ENCODE peak calls at places on chromosome 22, in five cellular contexts. K, U, L, J and X are unnamed samples.

GRCh38 chr22:43630451-43630850 is 181.7 kb downstream of the EFCAB6 start:
- DNase-seq in K (no peak), U (no peak), L (no peak), J (no peak), X (no peak)

GRCh38 chr22:48489551-48490512 is 1337.8 kb downstream of the BRD1 start:
- DNase-seq in K (no peak), U (no peak), L (peak; percentile 85), J (no peak), X (no peak)

GRCh38 chr22:16783930-16784354 is 41.3 kb downstream of the XKR3 start:
- DNase-seq in K (no peak), U (no peak), L (no peak), J (no peak), X (no peak)

GRCh38 chr22:50303848-50304527 is 3.5 kb downstream of the PLXNB2 start:
- DNase-seq in K (no peak), U (no peak), L (peak; percentile 84), J (no peak), X (peak; percentile 66)

GRCh38 chr22:49356428-49356827 is 471.2 kb downstream of the BRD1 start:
- DNase-seq in K (no peak), U (no peak), L (no peak), J (no peak), X (no peak)

GRCh38 chr22:18991138-18991432 is 55.0 kb upstream of the PRODH start:
- DNase-seq in K (no peak), U (no peak), L (no peak), J (no peak), X (no peak)

GRCh38 chr22:29306830-29307657 is 594 bp downstream of the GAS2L1 start:
- DNase-seq in K (no peak), U (peak; percentile 74), L (peak; percentile 95), J (peak; percentile 59), X (peak; percentile 54)

GRCh38 chr22:41636467-41636866 is 15.4 kb downstream of the XRCC6 start:
- DNase-seq in K (no peak), U (no peak), L (no peak), J (no peak), X (no peak)

GRCh38 chr22:35319244-35319985 is 19.7 kb downstream of the TOM1 start:
- DNase-seq in K (no peak), U (no peak), L (no peak), J (no peak), X (no peak)

GRCh38 chr22:28229566-28230483 is 310.8 kb upstream of the PITPNB start:
- DNase-seq in K (no peak), U (no peak), L (no peak), J (no peak), X (no peak)

GRCh38 chr22:31652129-31652528 is 9.9 kb downstream of the PISD start:
- DNase-seq in K (no peak), U (no peak), L (no peak), J (no peak), X (no peak)

GRCh38 chr22:35552186-35552842 is 11.7 kb downstream of the RASD2 start:
- DNase-seq in K (peak; percentile 40), U (no peak), L (no peak), J (no peak), X (no peak)

GRCh38 chr22:36104988-36105387 is 55.6 kb downstream of the APOL3 start:
- DNase-seq in K (no peak), U (no peak), L (no peak), J (no peak), X (no peak)

GRCh38 chr22:42080287-42080686 is 787 bp downstream of the SMDT1 start:
- DNase-seq in K (no peak), U (no peak), L (no peak), J (no peak), X (no peak)

GRCh38 chr22:35379146-35379993 is 1.5 kb upstream of the HMOX1 start:
- DNase-seq in K (no peak), U (no peak), L (no peak), J (no peak), X (no peak)

GRCh38 chr22:30235687-30236170 is 10.8 kb downstream of the LIF start:
- DNase-seq in K (no peak), U (no peak), L (no peak), J (no peak), X (no peak)

GRCh38 chr22:35524966-35525686 is 15.5 kb upstream of the RASD2 start:
- DNase-seq in K (no peak), U (no peak), L (peak; percentile 81), J (no peak), X (no peak)

GRCh38 chr22:17171016-17171312 is 11.9 kb upstream of the HDHD5 start:
- DNase-seq in K (no peak), U (no peak), L (no peak), J (no peak), X (no peak)

GRCh38 chr22:22226448-22227187 is 18.0 kb upstream of the VPREB1 start:
- DNase-seq in K (no peak), U (no peak), L (no peak), J (no peak), X (no peak)

GRCh38 chr22:46829140-46829891 is 66.9 kb downstream of the TBC1D22A start:
- DNase-seq in K (no peak), U (no peak), L (no peak), J (no peak), X (no peak)

GRCh38 chr22:21942407-21942895 is 10.2 kb downstream of the PPM1F start:
- DNase-seq in K (no peak), U (peak; percentile 50), L (no peak), J (no peak), X (no peak)

GRCh38 chr22:45510376-45511232 is 7.9 kb downstream of the FBLN1 start:
- DNase-seq in K (no peak), U (no peak), L (no peak), J (no peak), X (no peak)

GRCh38 chr22:27299181-27300085 is 502.1 kb downstream of the MN1 start:
- DNase-seq in K (no peak), U (no peak), L (peak; percentile 46), J (no peak), X (no peak)